ENCODE peak calls at places on chromosomes 5 and 9, in nine cellular contexts. S is NCI-H774; A is stimulated activated CD8-positive, alpha-beta memory T cell treated with anti-CD3 and anti-CD28 coated beads, Interleukin-12 subunit alpha, Interleukin-12 subunit beta, amount 100 ng/mL, for 1 hour; R is non-pigmented ciliary epithelial cell; C is AG10803; V is astrocyte of the spinal cord; G is WTC11; U is D341Med; B is SK-MEL-5. I is an unnamed sample.

GRCh38 chr5:134524219-134524825 is 1.1 kb upstream of the JADE2 start:
- DNase-seq in S (peak; percentile 22), A (peak; percentile 45), R (no peak), C (peak; percentile 75), V (peak; percentile 75), G (peak; percentile 88), U (peak; percentile 83), B (peak; percentile 62), I (peak; percentile 91)

GRCh38 chr5:50984628-50985027 is 318.2 kb downstream of the PARP8 start:
- DNase-seq in S (no peak), A (no peak), R (no peak), C (no peak), V (no peak), G (no peak), U (no peak), B (no peak), I (no peak)

GRCh38 chr5:553874-554273 is 29.6 kb upstream of the SLC9A3 start:
- DNase-seq in S (no peak), A (no peak), R (no peak), C (no peak), V (no peak), G (no peak), U (no peak), B (peak; percentile 66), I (peak; percentile 50)

GRCh38 chr5:180436275-180436674 is 57.9 kb upstream of the CNOT6 start:
- DNase-seq in S (no peak), A (no peak), R (no peak), C (no peak), V (no peak), G (no peak), U (no peak), B (no peak), I (no peak)

GRCh38 chr5:122849746-122850145 is 4.3 kb downstream of the SNX24 start:
- DNase-seq in S (no peak), A (no peak), R (no peak), C (peak; percentile 21), V (no peak), G (no peak), U (no peak), B (no peak), I (peak; percentile 68)

GRCh38 chr5:174919351-174919750 is 195.0 kb downstream of the MSX2 start:
- DNase-seq in S (no peak), A (no peak), R (no peak), C (peak; percentile 1), V (no peak), G (no peak), U (no peak), B (no peak), I (no peak)

GRCh38 chr5:115773010-115773580 is 43.4 kb downstream of the CDO1 start:
- DNase-seq in S (no peak), A (no peak), R (no peak), C (no peak), V (no peak), G (no peak), U (no peak), B (no peak), I (no peak)

GRCh38 chr9:20043461-20043860 is 254.6 kb upstream of the SLC24A2 start:
- DNase-seq in S (no peak), A (no peak), R (no peak), C (no peak), V (no peak), G (no peak), U (no peak), B (no peak), I (no peak)

GRCh38 chr5:89204766-89205165 is 321.8 kb upstream of the MEF2C start:
- DNase-seq in S (no peak), A (no peak), R (no peak), C (peak; percentile 63), V (peak; percentile 42), G (no peak), U (no peak), B (no peak), I (no peak)

GRCh38 chr9:127169507-127169883 is 47.1 kb upstream of the ANGPTL2 start:
- DNase-seq in S (no peak), A (no peak), R (no peak), C (no peak), V (no peak), G (no peak), U (no peak), B (no peak), I (no peak)

GRCh38 chr9:129552064-129552463 is 68.8 kb downstream of the C9orf50 start:
- DNase-seq in S (no peak), A (no peak), R (no peak), C (no peak), V (peak; percentile 24), G (no peak), U (peak; percentile 6), B (no peak), I (no peak)

GRCh38 chr9:91660295-91660589 is 236.6 kb upstream of the NFIL3 start:
- DNase-seq in S (no peak), A (no peak), R (no peak), C (no peak), V (no peak), G (no peak), U (no peak), B (no peak), I (no peak)

GRCh38 chr9:16367605-16368424 is 502.7 kb downstream of the BNC2 start:
- DNase-seq in S (no peak), A (no peak), R (no peak), C (peak; percentile 74), V (peak; percentile 22), G (no peak), U (no peak), B (no peak), I (peak; percentile 92)

GRCh38 chr9:133978226-133979123 is 13.6 kb downstream of the VAV2 start:
- DNase-seq in S (no peak), A (no peak), R (no peak), C (no peak), V (no peak), G (peak; percentile 8), U (no peak), B (no peak), I (no peak)

GRCh38 chr9:71760901-71761300 is 7.4 kb downstream of the CEMIP2 start:
- DNase-seq in S (peak; percentile 31), A (no peak), R (no peak), C (no peak), V (no peak), G (peak; percentile 31), U (no peak), B (peak; percentile 62), I (peak; percentile 77)

GRCh38 chr9:16361118-16361517 is 509.4 kb downstream of the BNC2 start:
- DNase-seq in S (no peak), A (no peak), R (no peak), C (peak; percentile 30), V (no peak), G (no peak), U (no peak), B (no peak), I (no peak)

GRCh38 chr9:78539904-78540303 is 243.0 kb downstream of the PSAT1 start:
- DNase-seq in S (peak; percentile 30), A (no peak), R (no peak), C (peak; percentile 88), V (peak; percentile 81), G (no peak), U (no peak), B (no peak), I (no peak)

GRCh38 chr5:120848883-120849282 is 384.8 kb downstream of the PRR16 start:
- DNase-seq in S (no peak), A (no peak), R (no peak), C (peak; percentile 6), V (no peak), G (peak; percentile 38), U (no peak), B (no peak), I (peak; percentile 87)

GRCh38 chr5:120605325-120606079 is 141.4 kb downstream of the PRR16 start:
- DNase-seq in S (no peak), A (no peak), R (no peak), C (peak; percentile 48), V (no peak), G (no peak), U (no peak), B (no peak), I (no peak)

GRCh38 chr5:149147673-149148072 is 6.4 kb downstream of the ABLIM3 start:
- DNase-seq in S (no peak), A (no peak), R (no peak), C (no peak), V (no peak), G (no peak), U (no peak), B (no peak), I (no peak)

GRCh38 chr5:68110894-68111293 is 104.7 kb upstream of the PIK3R1 start:
- DNase-seq in S (no peak), A (no peak), R (no peak), C (no peak), V (no peak), G (no peak), U (no peak), B (no peak), I (no peak)

GRCh38 chr9:3271581-3271980 is 254.2 kb downstream of the RFX3 start:
- DNase-seq in S (no peak), A (no peak), R (no peak), C (no peak), V (no peak), G (peak; percentile 10), U (no peak), B (no peak), I (no peak)

GRCh38 chr5:82405166-82405565 is 127.0 kb upstream of the RPS23 start:
- DNase-seq in S (no peak), A (no peak), R (peak; percentile 80), C (peak; percentile 78), V (peak; percentile 88), G (no peak), U (no peak), B (no peak), I (no peak)

GRCh38 chr9:109830587-109830986 is 50.6 kb downstream of the PALM2AKAP2 start:
- DNase-seq in S (no peak), A (no peak), R (no peak), C (no peak), V (no peak), G (no peak), U (no peak), B (no peak), I (no peak)

GRCh38 chr5:3006526-3006925 is 255.0 kb upstream of the IRX2 start:
- DNase-seq in S (no peak), A (no peak), R (no peak), C (no peak), V (no peak), G (no peak), U (no peak), B (no peak), I (peak; percentile 28)

GRCh38 chr9:136645903-136646754 is 16.6 kb upstream of the EGFL7 start:
- DNase-seq in S (no peak), A (no peak), R (no peak), C (no peak), V (no peak), G (no peak), U (no peak), B (no peak), I (no peak)

GRCh38 chr5:140821375-140822280 is at the start of gene PCDHA5:
- DNase-seq in S (no peak), A (no peak), R (no peak), C (peak; percentile 4), V (no peak), G (no peak), U (no peak), B (peak; percentile 58), I (no peak)

GRCh38 chr9:101028346-101029299 is at the start of gene PLPPR1:
- DNase-seq in S (peak; percentile 87), A (no peak), R (peak; percentile 11), C (peak; percentile 24), V (peak; percentile 33), G (peak; percentile 77), U (peak; percentile 92), B (peak; percentile 71), I (peak; percentile 96)

GRCh38 chr9:116933251-116933650 is 246.1 kb downstream of the TRIM32 start:
- DNase-seq in S (no peak), A (no peak), R (no peak), C (no peak), V (no peak), G (no peak), U (no peak), B (no peak), I (no peak)

GRCh38 chr5:16889972-16890519 is 46.0 kb downstream of the MYO10 start:
- DNase-seq in S (no peak), A (no peak), R (no peak), C (peak; percentile 75), V (peak; percentile 56), G (no peak), U (no peak), B (no peak), I (no peak)

GRCh38 chr5:140253985-140254384 is 48.9 kb downstream of the PFDN1 start:
- DNase-seq in S (peak; percentile 3), A (no peak), R (no peak), C (peak; percentile 41), V (no peak), G (no peak), U (no peak), B (no peak), I (no peak)

I was measured in islet precursor cell.